ENCODE peak calls at places on chromosomes 12 and 14, in six cellular contexts. M is AG04450, D is hepatocyte, R is cardiac muscle cell, T is endodermal cell, V is PC-9. O is an unnamed sample.

GRCh38 chr14:63273717-63274673 is 44.7 kb downstream of the GPHB5 start:
- DNase-seq in M (no peak), D (no peak), R (no peak), T (no peak), V (no peak), O (no peak)

GRCh38 chr12:78331764-78332163 is 501.1 kb downstream of the NAV3 start:
- DNase-seq in M (no peak), D (no peak), R (no peak), T (no peak), V (no peak), O (no peak)

GRCh38 chr12:28507055-28507454 is 316.8 kb downstream of the CCDC91 start:
- DNase-seq in M (peak), D (no peak), R (no peak), T (no peak), V (no peak), O (no peak)

GRCh38 chr12:109504068-109504467 is 26.6 kb downstream of the UBE3B start:
- DNase-seq in M (no peak), D (no peak), R (no peak), T (no peak), V (no peak), O (no peak)

GRCh38 chr14:104531421-104532190 is 48.0 kb upstream of the C14orf180 start:
- DNase-seq in M (no peak), D (no peak), R (no peak), T (peak), V (no peak), O (no peak)

GRCh38 chr14:52268191-52269061 is 928 bp downstream of the PTGDR start:
- DNase-seq in M (no peak), D (peak), R (peak), T (peak), V (no peak), O (no peak)

GRCh38 chr14:27427796-27428195 is 830.0 kb upstream of the NOVA1 start:
- DNase-seq in M (no peak), D (no peak), R (no peak), T (no peak), V (peak), O (no peak)

GRCh38 chr12:113049976-113050742 is 6.4 kb upstream of the DTX1 start:
- DNase-seq in M (no peak), D (no peak), R (peak), T (peak), V (peak), O (no peak)

GRCh38 chr14:72523397-72524157 is 370.3 kb downstream of the DPF3 start:
- DNase-seq in M (no peak), D (no peak), R (no peak), T (no peak), V (no peak), O (no peak)

GRCh38 chr12:22083167-22083566 is 37.1 kb downstream of the CMAS start:
- DNase-seq in M (no peak), D (no peak), R (peak), T (no peak), V (peak), O (no peak)

GRCh38 chr14:83638725-83639124 is 1891.2 kb upstream of the FLRT2 start:
- DNase-seq in M (no peak), D (no peak), R (no peak), T (no peak), V (no peak), O (no peak)

DNA sequence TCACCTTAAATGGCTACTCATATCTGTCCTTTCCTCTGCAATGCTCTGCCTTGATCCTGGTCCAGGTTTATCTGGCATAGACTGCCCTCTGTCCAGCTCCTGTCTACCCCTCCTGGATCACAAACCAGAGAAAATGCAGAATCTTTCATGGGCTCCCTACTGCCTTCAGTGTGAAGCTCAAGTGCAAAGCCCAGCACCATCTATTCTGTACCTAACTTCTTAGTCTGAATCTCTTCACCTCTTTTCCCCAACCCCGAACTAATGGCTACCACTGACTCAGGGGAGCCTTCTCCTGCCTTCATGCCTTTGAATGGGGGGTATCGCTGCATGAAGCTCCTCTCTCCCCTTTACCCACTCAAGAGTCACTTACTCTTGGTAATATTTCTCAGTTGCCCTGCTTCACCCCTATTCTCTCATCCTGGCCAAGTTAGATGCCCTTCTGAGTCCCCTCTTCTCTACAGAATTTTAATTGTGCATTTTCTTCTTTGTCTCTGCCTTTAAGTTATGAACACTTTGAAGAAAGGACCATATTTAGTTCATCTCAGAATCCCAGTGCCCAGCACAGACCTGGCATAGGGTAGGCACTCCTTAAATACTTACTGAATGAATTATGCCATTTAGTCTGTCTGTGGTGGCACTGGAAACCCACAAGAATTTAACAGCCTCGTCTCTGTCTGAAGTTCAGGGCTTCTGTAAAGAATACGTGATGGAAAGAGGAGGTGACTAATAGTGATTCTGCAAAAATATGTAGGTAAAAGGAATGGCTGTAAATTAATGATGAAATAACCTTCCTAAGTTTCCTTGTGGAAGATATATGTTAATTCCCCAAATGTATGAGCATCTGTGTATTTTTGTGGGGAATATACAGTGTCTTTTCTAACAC is 191.3 kb upstream of the AMIGO2 start:
- DNase-seq in M (no peak), D (no peak), R (no peak), T (no peak), V (peak), O (no peak)
- H3K27ac ChIP-seq in M (no peak), D (no peak), R (no peak), T (no peak), V (peak), O (no peak)

GRCh38 chr14:93749081-93749430 is 39.2 kb downstream of the PRIMA1 start:
- DNase-seq in M (no peak), D (no peak), R (no peak), T (no peak), V (no peak), O (no peak)

GRCh38 chr14:93753647-93754046 is 34.6 kb downstream of the PRIMA1 start:
- DNase-seq in M (no peak), D (no peak), R (no peak), T (no peak), V (no peak), O (no peak)

GRCh38 chr14:93757185-93757584 is 31.1 kb downstream of the PRIMA1 start:
- DNase-seq in M (no peak), D (peak), R (no peak), T (no peak), V (no peak), O (no peak)

GRCh38 chr14:93751946-93752660 is 36.2 kb downstream of the PRIMA1 start:
- DNase-seq in M (no peak), D (no peak), R (peak), T (no peak), V (no peak), O (no peak)

DNA sequence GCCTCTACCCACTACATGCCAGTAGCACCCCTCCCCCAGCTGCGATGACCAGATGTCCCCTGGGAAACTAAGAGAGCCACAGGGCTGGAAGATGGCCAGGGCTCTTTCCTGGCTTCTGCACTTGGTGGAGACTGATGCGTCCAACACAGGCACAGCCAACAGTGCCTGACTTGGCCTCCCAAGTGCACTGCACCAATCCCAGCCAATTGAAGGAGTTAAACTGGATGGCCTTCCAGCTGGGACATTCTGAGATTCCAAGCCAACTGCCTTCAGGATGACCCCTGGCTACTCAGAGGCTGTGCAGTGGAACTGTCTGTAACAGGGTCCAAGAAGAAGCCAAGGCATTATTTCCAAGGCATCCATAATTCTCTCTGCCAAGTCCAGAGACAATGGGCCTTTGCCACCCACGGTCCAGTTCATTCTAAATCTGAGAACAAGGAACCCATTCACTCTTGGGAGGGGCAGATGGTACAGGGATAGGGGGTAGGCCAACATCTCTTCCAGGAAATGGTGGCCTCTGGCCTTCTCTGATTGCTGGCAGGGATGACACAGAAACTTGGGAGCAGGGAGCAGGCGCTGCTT is 35.2 kb downstream of the PRIMA1 start:
- DNase-seq in M (no peak), D (no peak), R (no peak), T (no peak), V (no peak), O (no peak)
- H3K27ac ChIP-seq in M (no peak), D (no peak), R (peak), T (no peak), V (no peak), O (no peak)

DNA sequence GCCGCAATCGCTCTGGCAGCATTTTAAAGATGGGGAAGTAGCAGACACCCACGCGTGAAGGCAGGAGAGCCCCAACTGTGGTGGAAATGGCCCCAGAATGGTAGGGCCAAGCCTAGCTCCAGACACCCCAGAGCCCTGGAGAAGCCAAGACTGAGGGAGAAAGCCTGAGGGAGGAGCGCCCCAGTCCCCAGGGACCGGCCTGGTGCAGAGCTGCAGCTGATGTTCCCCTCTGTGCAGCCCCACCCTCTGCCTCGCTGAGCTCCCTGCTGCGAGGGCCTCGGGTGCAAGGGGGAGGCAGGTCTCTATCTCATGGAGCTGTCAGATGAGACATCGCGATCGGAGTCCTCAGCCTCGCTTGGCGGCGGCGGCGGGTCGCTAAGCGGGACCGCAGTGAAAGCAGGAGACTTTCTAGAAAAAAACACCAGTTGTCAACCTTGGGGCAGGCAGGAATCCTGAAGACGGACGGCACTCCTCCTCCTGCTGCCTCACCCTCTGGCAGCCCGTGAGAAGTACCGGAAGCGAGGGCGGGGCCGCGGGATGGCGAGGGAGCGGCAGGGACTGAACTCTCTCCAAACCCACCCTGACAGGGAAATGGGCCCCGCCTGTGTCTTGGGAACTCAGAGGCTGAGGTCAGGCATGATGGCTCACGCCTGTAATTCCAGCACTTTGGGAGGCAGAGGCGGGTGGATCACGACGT is 6.0 kb downstream of the GAPDH start:
- DNase-seq in M (peak), D (peak), R (peak), T (peak), V (peak), O (peak)
- H3K27ac ChIP-seq in M (peak), D (peak), R (peak), T (no peak), V (peak), O (peak)

GRCh38 chr14:86936556-86936955 is 1056.4 kb downstream of the GALC start:
- DNase-seq in M (no peak), D (no peak), R (no peak), T (no peak), V (no peak), O (no peak)

GRCh38 chr14:86933460-86933859 is 1059.5 kb downstream of the GALC start:
- DNase-seq in M (no peak), D (no peak), R (no peak), T (no peak), V (no peak), O (no peak)

GRCh38 chr14:86934196-86934595 is 1058.8 kb downstream of the GALC start:
- DNase-seq in M (no peak), D (no peak), R (no peak), T (no peak), V (no peak), O (no peak)

GRCh38 chr14:86938356-86938755 is 1054.6 kb downstream of the GALC start:
- DNase-seq in M (no peak), D (peak), R (no peak), T (no peak), V (no peak), O (no peak)

DNA sequence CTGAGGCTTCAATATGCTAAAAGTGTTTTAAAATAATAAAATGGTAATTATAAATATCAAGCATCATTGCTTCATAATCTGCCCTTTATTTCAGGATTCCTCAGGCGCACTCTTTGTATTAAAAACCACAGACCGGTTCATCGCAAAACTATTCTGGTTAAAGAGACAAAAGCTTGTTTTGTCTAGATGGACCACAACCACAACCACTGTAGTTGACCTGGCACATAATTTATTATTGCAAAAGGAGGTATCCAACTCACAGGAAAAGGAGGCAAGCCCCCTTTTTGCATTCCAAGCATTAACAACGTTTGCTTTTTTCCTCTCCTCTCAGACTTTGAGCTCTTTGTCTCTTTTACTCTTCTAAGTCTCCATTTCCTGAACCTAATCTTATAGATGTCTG is 1057.7 kb downstream of the GALC start:
- DNase-seq in M (no peak), D (no peak), R (no peak), T (no peak), V (no peak), O (no peak)
- H3K27ac ChIP-seq in M (no peak), D (no peak), R (peak), T (no peak), V (no peak), O (no peak)

DNA sequence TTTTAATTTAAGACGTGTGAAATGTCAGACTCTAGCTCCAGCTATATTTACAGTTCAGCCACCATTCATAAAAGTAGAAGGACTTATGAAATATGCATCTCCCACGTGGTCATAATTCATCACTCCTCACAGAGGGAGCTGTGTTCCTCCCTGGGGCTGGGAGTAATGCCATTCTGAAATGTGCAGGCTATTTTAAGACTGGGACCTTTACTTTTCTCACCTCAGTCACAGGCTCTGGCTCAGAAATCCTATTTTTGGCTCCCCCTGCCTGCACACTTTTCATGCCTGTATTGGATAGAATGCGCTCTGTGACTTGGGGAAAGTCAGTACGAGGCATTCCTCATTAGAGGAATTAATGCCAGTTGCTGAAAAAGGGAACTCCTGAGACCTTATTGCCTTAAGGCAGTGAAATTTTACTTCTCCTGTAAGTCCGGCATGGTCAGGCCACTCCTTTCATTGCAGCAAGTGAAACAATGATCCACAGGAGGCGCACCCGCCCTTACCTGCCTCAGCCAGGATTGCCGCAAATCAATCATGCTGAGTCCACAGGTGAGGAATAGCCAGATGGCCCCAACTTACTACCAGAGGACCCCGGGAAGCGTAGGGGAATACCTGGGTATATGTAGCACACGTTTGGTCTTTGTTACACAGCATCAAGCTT is 1133.2 kb upstream of the TMEM132C start:
- DNase-seq in M (no peak), D (no peak), R (peak), T (peak), V (no peak), O (no peak)
- H3K27ac ChIP-seq in M (no peak), D (no peak), R (peak), T (no peak), V (no peak), O (no peak)

O was measured in thoracic aorta.